ENCODE peak calls at places on chromosomes 6 and 20, in six cellular contexts. K is adrenal gland, J is heart left ventricle, H is kidney tubule cell, U is activated B cell treated with CpG ODN at 0.5 μM for 24 hours, E is RKO. D is an unnamed sample.

GRCh38 chr6:135163440-135163738 is 17.7 kb upstream of the MYB start:
- DNase-seq in E (no peak), U (peak), J (no peak), K (no peak), H (no peak), D (no peak)

GRCh38 chr6:117548797-117549301 is 53.5 kb downstream of the GOPC start:
- DNase-seq in J (no peak), U (no peak), K (no peak), H (peak), E (no peak), D (no peak)

GRCh38 chr6:138422861-138423260 is 18.8 kb downstream of the HEBP2 start:
- DNase-seq in K (no peak), U (no peak), E (no peak), J (no peak), H (no peak), D (no peak)

GRCh38 chr6:13303668-13304017 is 24.7 kb downstream of the TBC1D7 start:
- DNase-seq in H (peak), K (peak), E (no peak), J (peak), U (no peak), D (peak)

GRCh38 chr6:29014729-29015608 is 9.9 kb upstream of the ZNF311 start:
- DNase-seq in E (peak), H (peak), J (no peak), U (no peak), K (no peak), D (no peak)

GRCh38 chr20:3661836-3662665 is 1.1 kb downstream of the GFRA4 start:
- DNase-seq in U (no peak), H (no peak), J (no peak), E (no peak), K (no peak), D (no peak)

GRCh38 chr6:6631526-6632276 is 43.2 kb downstream of the LY86 start:
- DNase-seq in K (no peak), U (no peak), J (no peak), H (no peak), E (no peak), D (no peak)

GRCh38 chr20:58711266-58712051 is 18.9 kb downstream of the NPEPL1 start:
- DNase-seq in J (peak), K (peak), H (no peak), U (no peak), E (no peak), D (no peak)

GRCh38 chr6:27157461-27158315 is 89.8 kb upstream of the PRSS16 start:
- DNase-seq in K (peak), E (peak), U (peak), J (peak), H (peak), D (peak)

GRCh38 chr6:53730767-53731166 is 64.0 kb upstream of the LRRC1 start:
- DNase-seq in E (no peak), K (no peak), U (no peak), H (no peak), J (no peak), D (no peak)

GRCh38 chr6:163414367-163415175 is at the start of gene QKI:
- DNase-seq in K (peak), J (peak), E (no peak), H (peak), U (peak), D (peak)

GRCh38 chr6:53159558-53159957 is 10.9 kb upstream of the GCM1 start:
- DNase-seq in K (no peak), H (peak), E (peak), J (no peak), U (no peak), D (no peak)

D was measured in left cardiac atrium.